ENCODE peak calls at places on chromosomes 12 and 14, in four cellular contexts. One of them, this sample, is unnamed.

GRCh38 chr14:37865719-37866549 is 270.5 kb downstream of the TTC6 start:
- DNase-seq in psoas muscle: no peak
- DNase-seq in endothelial cell: no peak
- DNase-seq in GM04503: no peak
- DNase-seq in this sample: no peak

GRCh38 chr12:89245090-89245489 is 107.2 kb downstream of the DUSP6 start:
- DNase-seq in psoas muscle: no peak
- DNase-seq in endothelial cell: no peak
- DNase-seq in GM04503: no peak
- DNase-seq in this sample: peak; percentile 43

GRCh38 chr12:1922075-1922709 is 3.7 kb upstream of the CACNA2D4 start:
- DNase-seq in psoas muscle: peak; percentile 32
- DNase-seq in endothelial cell: no peak
- DNase-seq in GM04503: no peak
- DNase-seq in this sample: no peak

GRCh38 chr12:1083086-1083887 is 92.3 kb downstream of the ERC1 start:
- DNase-seq in psoas muscle: no peak
- DNase-seq in endothelial cell: no peak
- DNase-seq in GM04503: no peak
- DNase-seq in this sample: no peak

GRCh38 chr12:24393105-24393504 is 443.6 kb upstream of the SOX5 start:
- DNase-seq in psoas muscle: no peak
- DNase-seq in endothelial cell: no peak
- DNase-seq in GM04503: no peak
- DNase-seq in this sample: no peak

GRCh38 chr14:21703357-21704339 is 30.0 kb upstream of the OR4E1 start:
- DNase-seq in psoas muscle: no peak
- DNase-seq in endothelial cell: no peak
- DNase-seq in GM04503: no peak
- DNase-seq in this sample: no peak

GRCh38 chr12:110765144-110765543 is 22.5 kb upstream of the PPP1CC start:
- DNase-seq in psoas muscle: no peak
- DNase-seq in endothelial cell: no peak
- DNase-seq in GM04503: no peak
- DNase-seq in this sample: no peak

GRCh38 chr12:8449293-8449944 is 6.3 kb upstream of the CLEC6A start:
- DNase-seq in psoas muscle: no peak
- DNase-seq in endothelial cell: no peak
- DNase-seq in GM04503: no peak
- DNase-seq in this sample: no peak

GRCh38 chr12:108568653-108569154 is 6.3 kb downstream of the ISCU start:
- DNase-seq in psoas muscle: no peak
- DNase-seq in endothelial cell: no peak
- DNase-seq in GM04503: no peak
- DNase-seq in this sample: no peak

GRCh38 chr12:105335856-105336255 is 5.4 kb downstream of the C12orf75 start:
- DNase-seq in psoas muscle: no peak
- DNase-seq in endothelial cell: no peak
- DNase-seq in GM04503: no peak
- DNase-seq in this sample: no peak

GRCh38 chr14:74973003-74973614 is 17.7 kb upstream of the PGF start:
- DNase-seq in psoas muscle: peak; percentile 84
- DNase-seq in endothelial cell: peak; percentile 59
- DNase-seq in GM04503: no peak
- DNase-seq in this sample: no peak

GRCh38 chr14:32559048-32559447 is 229.9 kb downstream of the AKAP6 start:
- DNase-seq in psoas muscle: no peak
- DNase-seq in endothelial cell: no peak
- DNase-seq in GM04503: peak; percentile 27
- DNase-seq in this sample: no peak

GRCh38 chr12:13101854-13102375 is 1.6 kb downstream of the GSG1 start:
- DNase-seq in psoas muscle: no peak
- DNase-seq in endothelial cell: no peak
- DNase-seq in GM04503: no peak
- DNase-seq in this sample: no peak

GRCh38 chr14:98177551-98177950 is 1094.4 kb downstream of the BCL11B start:
- DNase-seq in psoas muscle: no peak
- DNase-seq in endothelial cell: no peak
- DNase-seq in GM04503: no peak
- DNase-seq in this sample: no peak

GRCh38 chr12:126114420-126114819 is 1049.2 kb downstream of the AACS start:
- DNase-seq in psoas muscle: no peak
- DNase-seq in endothelial cell: no peak
- DNase-seq in GM04503: no peak
- DNase-seq in this sample: no peak

GRCh38 chr14:94047581-94047980 is 21.4 kb downstream of the OTUB2 start:
- DNase-seq in psoas muscle: peak; percentile 3
- DNase-seq in endothelial cell: no peak
- DNase-seq in GM04503: no peak
- DNase-seq in this sample: no peak

GRCh38 chr14:32232481-32232880 is 29.4 kb upstream of the RNU6-8 start:
- DNase-seq in psoas muscle: no peak
- DNase-seq in endothelial cell: no peak
- DNase-seq in GM04503: no peak
- DNase-seq in this sample: no peak

GRCh38 chr12:31005256-31005943 is 68.3 kb upstream of the DDX11 start:
- DNase-seq in psoas muscle: no peak
- DNase-seq in endothelial cell: no peak
- DNase-seq in GM04503: no peak
- DNase-seq in this sample: no peak